ENCODE peak calls at places on chromosomes 16 and 17, in four cellular contexts. O, C, A and U are unnamed samples.

GRCh38 chr16:11129378-11129781 is 126.6 kb downstream of the SOCS1 start:
- DNase-seq in O (no peak), C (no peak), A (no peak), U (no peak)

GRCh38 chr17:4365628-4366311 is 705 bp downstream of the UBE2G1 start:
- DNase-seq in O (peak), C (peak), A (no peak), U (peak)

GRCh38 chr16:69411064-69411985 is 13.1 kb upstream of the CYB5B start:
- DNase-seq in O (no peak), C (no peak), A (no peak), U (no peak)

GRCh38 chr16:21684199-21684598 is 20.4 kb downstream of the OTOA start:
- DNase-seq in O (no peak), C (no peak), A (no peak), U (no peak)

GRCh38 chr16:2981899-2982250 is 1.6 kb upstream of the PKMYT1 start:
- DNase-seq in O (no peak), C (no peak), A (no peak), U (no peak)

GRCh38 chr16:72210571-72210970 is 38.6 kb upstream of the PMFBP1 start:
- DNase-seq in O (no peak), C (no peak), A (no peak), U (no peak)

GRCh38 chr16:11303405-11304138 is 22.4 kb upstream of the PRM1 start:
- DNase-seq in O (no peak), C (no peak), A (no peak), U (no peak)

GRCh38 chr17:68296217-68297140 is 5.2 kb downstream of the ARSG start:
- DNase-seq in O (no peak), C (no peak), A (no peak), U (no peak)

GRCh38 chr16:59047114-59047513 is 313.0 kb upstream of the GOT2 start:
- DNase-seq in O (no peak), C (no peak), A (peak), U (no peak)

GRCh38 chr16:89061086-89061485 is 32.6 kb upstream of the ACSF3 start:
- DNase-seq in O (no peak), C (no peak), A (no peak), U (no peak)

GRCh38 chr16:57639172-57639571 is 10.7 kb downstream of the ADGRG1 start:
- DNase-seq in O (no peak), C (peak), A (no peak), U (no peak)

GRCh38 chr17:4498461-4499397 is at the start of gene SPNS2:
- DNase-seq in O (no peak), C (peak), A (peak), U (peak)

GRCh38 chr16:58615280-58615679 is 14.3 kb downstream of the CNOT1 start:
- DNase-seq in O (no peak), C (no peak), A (peak), U (no peak)

GRCh38 chr16:86704516-86704915 is 126.2 kb downstream of the FOXL1 start:
- DNase-seq in O (no peak), C (no peak), A (no peak), U (no peak)

GRCh38 chr17:20967776-20968175 is 75.0 kb downstream of the USP22 start:
- DNase-seq in O (no peak), C (no peak), A (peak), U (no peak)

DNA sequence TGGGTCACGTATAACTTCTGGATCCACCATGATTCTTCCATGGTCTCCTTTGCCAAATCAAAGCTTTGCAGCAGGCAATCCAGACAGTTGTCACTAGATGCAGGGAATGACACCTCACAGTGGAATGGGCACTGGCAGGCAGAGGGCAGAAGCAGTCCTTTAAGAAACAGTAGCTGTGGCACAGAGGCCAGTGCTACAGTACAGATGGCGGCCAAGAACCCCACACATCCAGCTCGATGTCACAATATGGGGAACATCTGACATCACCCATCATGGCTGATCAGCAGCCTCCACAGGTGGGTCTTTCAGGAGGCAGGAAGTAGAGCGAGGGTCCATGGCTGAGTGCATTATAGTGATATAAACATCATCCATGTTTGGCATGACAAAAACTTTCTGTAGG is 18.8 kb upstream of the ERN1 start:
- DNase-seq in O (no peak), C (no peak), A (no peak), U (no peak)
- TF ChIP-seq CTCF in O (no peak), C (peak), A (no peak), U (peak)

GRCh38 chr17:16427020-16427419 is 11.6 kb downstream of the TRPV2 start:
- DNase-seq in O (no peak), C (no peak), A (no peak), U (no peak)

GRCh38 chr17:16425698-16426659 is 10.6 kb downstream of the TRPV2 start:
- DNase-seq in O (no peak), C (no peak), A (no peak), U (no peak)

GRCh38 chr17:16430650-16431049 is 15.3 kb downstream of the TRPV2 start:
- DNase-seq in O (no peak), C (no peak), A (no peak), U (no peak)

GRCh38 chr17:16425202-16425601 is 9.8 kb downstream of the TRPV2 start:
- DNase-seq in O (no peak), C (no peak), A (no peak), U (no peak)

GRCh38 chr17:16428098-16428882 is 12.9 kb downstream of the TRPV2 start:
- DNase-seq in O (no peak), C (peak), A (peak), U (no peak)
- TF ChIP-seq CTCF in O (peak), C (peak), A (peak), U (peak)

GRCh38 chr17:8189041-8189710 is 804 bp downstream of the BORCS6 start:
- DNase-seq in O (no peak), C (peak), A (peak), U (no peak)

GRCh38 chr17:8189711-8190477 is at the start of gene BORCS6:
- DNase-seq in O (peak), C (peak), A (peak), U (peak)

GRCh38 chr17:8188408-8188839 is 1.6 kb downstream of the BORCS6 start:
- DNase-seq in O (peak), C (no peak), A (no peak), U (no peak)

GRCh38 chr17:8190506-8190905 is 526 bp upstream of the BORCS6 start:
- DNase-seq in O (no peak), C (no peak), A (no peak), U (no peak)

GRCh38 chr17:8192070-8192815 is 2.3 kb upstream of the BORCS6 start:
- DNase-seq in O (peak), C (peak), A (peak), U (peak)
- TF ChIP-seq CTCF in O (no peak), C (no peak), A (no peak), U (no peak)

GRCh38 chr17:45364531-45365390 is 47.9 kb upstream of the MAP3K14 start:
- DNase-seq in O (no peak), C (no peak), A (peak), U (no peak)
- TF ChIP-seq CTCF in O (no peak), C (no peak), A (peak), U (no peak)

DNA sequence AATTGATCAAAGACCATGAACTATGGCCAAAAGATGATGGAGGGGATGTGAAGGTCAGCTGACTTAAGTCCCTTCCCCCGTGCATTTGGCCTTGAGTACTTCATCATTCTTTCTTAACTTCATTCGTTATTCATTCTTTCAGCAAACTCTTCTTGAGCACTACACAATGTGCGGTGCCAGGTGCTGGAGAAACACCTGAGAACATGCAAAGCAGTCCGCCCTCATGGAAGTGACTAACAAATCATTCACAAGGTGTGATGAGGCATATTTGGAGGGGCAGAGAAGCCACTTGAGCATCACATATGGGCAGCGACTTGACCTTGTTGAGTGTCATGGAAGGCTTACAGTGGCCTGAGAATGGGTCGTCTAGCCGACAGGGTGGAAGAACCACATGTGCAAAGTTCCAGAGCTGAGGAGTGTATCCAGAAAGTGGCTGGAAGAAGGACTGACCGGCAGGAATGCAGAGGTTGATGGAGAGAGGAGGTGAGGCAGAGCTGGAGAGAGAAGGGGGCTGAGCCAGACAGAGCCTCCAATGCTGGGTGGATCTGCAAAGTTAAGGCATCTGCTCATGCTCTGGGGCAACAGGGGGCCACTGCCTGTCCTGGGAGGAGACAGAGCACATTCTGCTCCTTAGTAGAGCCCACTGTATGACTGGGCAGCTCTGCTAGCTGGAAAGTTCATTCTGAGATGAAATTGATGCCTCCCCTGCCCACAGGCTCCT is 25.1 kb upstream of the EIF1 start:
- DNase-seq in O (no peak), C (no peak), A (no peak), U (no peak)
- TF ChIP-seq CTCF in O (no peak), C (no peak), A (no peak), U (no peak)

GRCh38 chr17:34850964-34851363 is 110.3 kb downstream of the CCT6B start:
- DNase-seq in O (no peak), C (no peak), A (no peak), U (no peak)

GRCh38 chr17:34852141-34852540 is 109.1 kb downstream of the CCT6B start:
- DNase-seq in O (no peak), C (no peak), A (no peak), U (no peak)

GRCh38 chr17:34853916-34854315 is 107.3 kb downstream of the CCT6B start:
- DNase-seq in O (no peak), C (no peak), A (no peak), U (no peak)

GRCh38 chr17:34850023-34850422 is 111.2 kb downstream of the CCT6B start:
- DNase-seq in O (no peak), C (no peak), A (no peak), U (no peak)

GRCh38 chr17:34852614-34853013 is 108.6 kb downstream of the CCT6B start:
- DNase-seq in O (no peak), C (no peak), A (no peak), U (no peak)
- TF ChIP-seq CTCF in O (no peak), C (no peak), A (no peak), U (no peak)

GRCh38 chr16:85563515-85564276 is 49.4 kb upstream of the GSE1 start:
- DNase-seq in O (no peak), C (peak), A (peak), U (no peak)

GRCh38 chr16:85564277-85565051 is 48.7 kb upstream of the GSE1 start:
- DNase-seq in O (no peak), C (peak), A (no peak), U (peak)

GRCh38 chr16:85566502-85567100 is 46.5 kb upstream of the GSE1 start:
- DNase-seq in O (no peak), C (no peak), A (no peak), U (no peak)

GRCh38 chr16:85565796-85566501 is 47.2 kb upstream of the GSE1 start:
- DNase-seq in O (no peak), C (no peak), A (no peak), U (no peak)

DNA sequence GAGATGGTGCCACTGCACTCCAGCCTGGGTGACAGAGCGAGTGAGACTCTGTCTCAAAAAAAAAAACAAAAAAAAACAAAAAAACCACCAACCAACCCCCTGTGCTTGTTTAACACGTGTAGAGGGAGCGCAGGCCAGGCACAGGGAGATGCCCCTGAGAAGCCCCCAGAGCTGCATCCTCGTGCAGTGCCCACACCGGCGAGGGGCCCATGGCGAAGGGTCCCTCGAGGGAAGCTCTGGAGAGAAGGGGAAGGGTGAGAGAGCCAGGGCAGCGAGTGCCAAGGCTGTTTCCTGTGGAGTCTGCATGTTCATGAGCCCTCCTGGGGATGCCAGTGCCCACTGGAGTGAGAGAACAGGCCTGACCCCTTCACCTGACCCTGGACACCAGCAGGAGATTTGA is 47.8 kb upstream of the GSE1 start:
- DNase-seq in O (no peak), C (no peak), A (no peak), U (no peak)
- TF ChIP-seq CTCF in O (no peak), C (no peak), A (no peak), U (no peak)

GRCh38 chr17:57548421-57549385 is 196.4 kb downstream of the CCDC182 start:
- DNase-seq in O (no peak), C (no peak), A (peak), U (no peak)

GRCh38 chr17:57550671-57551315 is 194.3 kb downstream of the CCDC182 start:
- DNase-seq in O (no peak), C (no peak), A (no peak), U (no peak)

GRCh38 chr17:57549996-57550395 is 195.1 kb downstream of the CCDC182 start:
- DNase-seq in O (no peak), C (no peak), A (no peak), U (no peak)

GRCh38 chr17:57551321-57552079 is 193.6 kb downstream of the CCDC182 start:
- DNase-seq in O (peak), C (no peak), A (no peak), U (peak)

DNA sequence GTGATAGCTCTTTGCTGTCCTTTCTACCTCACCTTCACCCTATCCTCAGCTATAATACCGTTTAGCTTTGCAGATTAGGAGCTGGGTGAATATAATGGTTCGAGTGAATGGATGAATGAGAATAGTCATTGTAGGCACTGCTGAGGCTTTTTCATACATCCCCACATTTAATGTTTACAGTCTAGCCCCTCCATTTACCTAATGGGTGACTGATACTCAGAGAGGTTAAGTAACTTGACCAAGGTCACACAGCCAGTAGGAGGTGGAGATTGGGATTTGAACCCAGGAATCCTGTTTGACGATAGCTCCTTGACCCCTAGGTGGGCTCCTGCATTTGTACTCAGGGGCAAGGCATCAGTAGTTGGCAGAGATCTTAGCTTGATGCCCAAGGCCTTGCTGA is 195.6 kb downstream of the CCDC182 start:
- DNase-seq in O (no peak), C (no peak), A (no peak), U (no peak)
- TF ChIP-seq CTCF in O (no peak), C (no peak), A (no peak), U (no peak)